ENCODE peak calls at places on chromosomes 7 and 10, in nine cellular contexts. E is brain microvascular endothelial cell, V is lung, L is SJSA1, N is stomach, Y is HL-60, C is GM12878, X is cardiac muscle cell, B is neural progenitor cell. O is an unnamed sample. For H3K27me3, the result is how much of the 10 kb centered on the place peaks cover.

GRCh38 chr10:102068216-102068615 is 3.1 kb downstream of the HPS6 start:
- DNase-seq in Y (no peak), C (no peak), E (no peak), X (peak), L (no peak), B (no peak), V (no peak), N (peak), O (peak)

GRCh38 chr7:101419831-101420230 is 57.2 kb downstream of the COL26A1 start:
- DNase-seq in Y (no peak), N (no peak), B (no peak), V (no peak), L (no peak), E (no peak), X (no peak), C (no peak), O (no peak)

GRCh38 chr7:140238778-140239652 is 62.2 kb upstream of the KDM7A start:
- DNase-seq in V (no peak), E (no peak), X (no peak), C (no peak), L (no peak), B (no peak), Y (no peak), N (peak), O (no peak)

GRCh38 chr10:95742529-95742884 is 13.5 kb upstream of the ENTPD1 start:
- DNase-seq in B (no peak), E (peak), N (peak), L (no peak), C (no peak), X (no peak), Y (no peak), V (no peak), O (no peak)

GRCh38 chr7:17402628-17403278 is 104.3 kb downstream of the AHR start:
- DNase-seq in V (no peak), X (no peak), C (peak), N (no peak), B (no peak), L (no peak), Y (no peak), E (no peak), O (no peak)

GRCh38 chr10:97169911-97170693 is 15.7 kb downstream of the SLIT1 start:
- DNase-seq in X (no peak), L (no peak), C (no peak), B (no peak), V (peak), Y (no peak), E (no peak), N (peak), O (peak)

GRCh38 chr10:77911535-77912123 is 14.9 kb downstream of the DLG5 start:
- DNase-seq in L (peak), V (no peak), X (no peak), N (no peak), B (no peak), Y (no peak), C (no peak), E (no peak), O (no peak)

GRCh38 chr10:67818323-67818722 is 19.7 kb downstream of the DNAJC12 start:
- DNase-seq in B (no peak), Y (no peak), V (no peak), C (no peak), E (peak), L (peak), N (no peak), X (no peak), O (no peak)

GRCh38 chr7:19262794-19263193 is 117.6 kb upstream of the FERD3L start:
- DNase-seq in E (no peak), N (no peak), X (no peak), V (no peak), Y (no peak), B (no peak), C (no peak), L (no peak), O (no peak)

GRCh38 chr7:82343-83155 is 109.8 kb upstream of the FAM20C start:
- DNase-seq in V (no peak), E (no peak), B (peak), N (peak), Y (no peak), X (no peak), C (no peak), L (no peak), O (no peak)

GRCh38 chr10:20855398-20856038 is 41.6 kb downstream of the NEBL start:
- DNase-seq in X (no peak), N (no peak), L (no peak), V (no peak), Y (peak), B (peak), E (no peak), C (no peak), O (no peak)

DNA sequence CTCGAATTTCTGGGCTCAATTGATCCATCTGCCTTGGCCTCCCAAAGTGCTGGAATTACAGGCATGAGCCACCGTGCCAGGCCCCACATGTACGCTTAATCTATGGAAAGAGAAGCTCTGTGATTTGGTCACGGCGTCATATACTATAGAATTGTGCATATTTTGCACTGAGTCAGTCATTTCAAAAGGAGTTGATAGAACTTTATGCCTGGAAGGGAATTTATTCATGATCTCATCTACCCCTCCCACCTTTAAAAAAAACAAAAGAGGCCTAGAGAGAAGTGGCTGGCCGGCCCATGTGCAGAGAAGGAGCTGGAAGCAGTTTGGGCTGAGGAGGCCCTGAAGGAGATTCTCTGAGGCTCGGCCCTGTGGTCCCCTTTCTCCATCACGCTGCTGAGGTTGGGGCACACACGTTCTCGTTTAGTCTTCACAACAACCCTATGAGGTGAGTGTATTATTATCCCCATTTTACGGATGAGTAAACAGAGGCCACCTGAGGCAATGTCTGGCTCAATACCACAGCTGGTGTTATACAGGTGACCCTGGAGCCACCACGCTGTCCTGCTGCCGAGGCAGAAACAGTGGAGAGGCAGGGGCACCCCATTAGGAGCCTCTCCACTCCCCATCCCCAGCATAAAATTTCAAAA is 47.2 kb upstream of the ZRANB1 start:
- DNase-seq in E (no peak), L (no peak), B (no peak), Y (no peak), V (no peak), C (no peak), X (no peak), N (no peak), O (no peak)
- H3K4me3 ChIP-seq in E (no peak), L (no peak), B (no peak), Y (no peak), V (no peak), C (no peak), X (no peak), N (no peak), O (no peak)

DNA sequence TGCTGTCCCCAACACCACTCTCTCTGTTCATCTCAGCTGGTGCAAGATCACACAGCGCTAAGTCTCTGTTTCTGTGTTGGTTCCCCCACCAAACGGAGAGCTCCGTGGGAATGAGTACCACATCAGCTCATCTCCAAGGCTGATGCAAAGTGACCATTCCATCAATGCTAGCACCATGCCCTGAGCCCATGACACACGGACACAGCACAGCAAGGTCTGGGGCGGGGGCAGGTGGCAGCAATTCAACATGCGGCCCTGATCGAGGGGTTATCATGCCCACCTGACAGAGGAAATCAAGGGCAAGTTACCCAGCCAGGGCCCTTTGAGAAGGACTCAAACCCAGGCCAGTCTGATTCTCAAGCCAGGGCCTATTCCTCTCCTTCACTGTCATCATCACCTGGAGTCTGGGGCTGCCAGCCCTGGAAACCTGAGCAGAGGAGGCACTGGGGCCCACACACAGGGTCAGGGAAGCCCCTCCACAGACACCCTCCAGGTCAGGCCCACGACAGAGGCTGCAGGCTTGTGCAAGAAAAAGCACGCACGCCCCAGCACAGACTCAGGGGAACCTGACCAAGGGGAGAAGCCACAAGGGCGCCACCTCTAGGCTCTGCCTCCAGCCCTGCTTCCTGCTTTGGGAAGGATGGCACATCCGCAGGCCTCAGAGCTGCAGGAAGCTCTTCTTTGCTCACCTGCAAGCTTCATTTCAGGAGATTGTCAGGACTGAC is 74.8 kb downstream of the GRID1 start:
- DNase-seq in B (peak), L (no peak), X (peak), N (peak), C (no peak), V (peak), Y (no peak), E (no peak), O (no peak)
- H3K27ac ChIP-seq in B (no peak), L (no peak), X (no peak), N (no peak), C (no peak), V (no peak), Y (no peak), E (no peak), O (no peak)

DNA sequence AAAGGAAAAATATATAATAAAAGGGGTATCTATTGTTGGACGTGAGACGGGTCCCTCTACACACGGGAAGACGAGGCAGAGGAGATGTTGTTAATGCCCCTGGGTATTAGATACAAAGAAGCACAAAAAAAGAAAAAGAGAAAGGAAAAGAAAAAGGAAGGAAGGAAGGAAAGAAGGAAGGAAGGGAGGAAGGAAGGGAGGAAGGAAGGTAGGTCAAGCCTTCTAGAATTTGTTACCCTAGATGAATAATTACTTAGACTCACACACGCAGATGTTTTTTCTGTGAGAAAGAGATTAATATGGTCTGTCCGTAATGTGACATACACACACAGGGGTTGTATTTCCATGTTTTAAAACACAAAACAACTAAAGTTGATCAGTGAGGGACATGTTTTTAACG is 292.3 kb upstream of the NFE2L3 start:
- DNase-seq in Y (no peak), N (no peak), X (no peak), C (no peak), E (no peak), B (no peak), L (no peak), V (no peak), O (no peak)
- H3K27me3 ChIP-seq in Y (under half), N (half or more), X (under half), C (under half), E (under half), B (half or more), L (under half), V (under half), O (under half)

GRCh38 chr7:39753823-39754325 is 130.5 kb downstream of the RALA start:
- DNase-seq in N (no peak), L (no peak), E (no peak), Y (no peak), C (no peak), B (no peak), X (no peak), V (no peak), O (no peak)
- H3K4me3 ChIP-seq in N (no peak), L (peak), E (no peak), Y (no peak), C (no peak), B (no peak), X (no peak), V (no peak), O (no peak)

GRCh38 chr7:108246227-108246837 is 116.2 kb upstream of the LAMB4 start:
- DNase-seq in V (peak), E (peak), N (peak), L (peak), Y (no peak), B (peak), C (peak), X (peak), O (no peak)

GRCh38 chr7:108249458-108249857 is 119.3 kb upstream of the LAMB4 start:
- DNase-seq in Y (no peak), X (no peak), B (no peak), E (no peak), N (no peak), L (no peak), C (no peak), V (no peak), O (no peak)

GRCh38 chr7:108248821-108249220 is 118.7 kb upstream of the LAMB4 start:
- DNase-seq in C (no peak), N (no peak), Y (no peak), B (no peak), X (no peak), V (no peak), L (no peak), E (no peak), O (no peak)

GRCh38 chr7:108248418-108248817 is 118.3 kb upstream of the LAMB4 start:
- DNase-seq in N (no peak), E (no peak), B (no peak), X (no peak), V (no peak), C (no peak), Y (no peak), L (no peak), O (no peak)

DNA sequence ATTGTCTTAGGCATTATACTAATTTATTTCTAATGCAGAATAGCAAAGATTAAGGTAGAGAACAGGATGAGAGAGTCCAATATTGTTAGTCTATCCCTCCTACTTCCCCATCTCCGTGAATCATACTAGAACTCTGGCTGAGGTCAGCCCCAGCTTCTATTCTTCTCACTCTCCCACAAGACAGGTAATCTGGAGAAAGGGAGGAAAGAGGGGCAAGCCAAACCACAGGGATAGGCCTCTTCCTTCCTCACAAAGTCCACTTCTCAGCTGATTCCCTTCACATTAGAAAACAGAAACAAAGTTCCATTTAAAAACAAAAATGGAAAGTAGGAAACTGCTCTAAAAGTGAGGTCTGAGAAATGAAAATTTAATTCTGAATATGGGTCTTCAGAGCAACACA is 117.5 kb upstream of the LAMB4 start:
- DNase-seq in N (no peak), E (no peak), V (no peak), B (no peak), L (no peak), C (no peak), X (no peak), Y (no peak), O (no peak)
- H3K27ac ChIP-seq in N (no peak), E (no peak), V (no peak), B (no peak), L (no peak), C (no peak), X (no peak), Y (no peak), O (no peak)

GRCh38 chr10:71780722-71781121 is 7.4 kb upstream of the VSIR start:
- DNase-seq in B (no peak), E (no peak), V (no peak), X (no peak), Y (no peak), N (no peak), C (no peak), L (no peak), O (no peak)

GRCh38 chr10:71778071-71778470 is 4.8 kb upstream of the VSIR start:
- DNase-seq in Y (no peak), L (no peak), C (no peak), B (no peak), N (no peak), X (no peak), V (no peak), E (no peak), O (no peak)

GRCh38 chr10:71782221-71782916 is 9.0 kb upstream of the VSIR start:
- DNase-seq in Y (no peak), L (no peak), B (no peak), V (no peak), N (no peak), E (no peak), C (no peak), X (no peak), O (no peak)

GRCh38 chr10:71779641-71780040 is 6.3 kb upstream of the VSIR start:
- DNase-seq in C (no peak), V (no peak), X (no peak), N (no peak), Y (no peak), L (no peak), B (no peak), E (no peak), O (no peak)

DNA sequence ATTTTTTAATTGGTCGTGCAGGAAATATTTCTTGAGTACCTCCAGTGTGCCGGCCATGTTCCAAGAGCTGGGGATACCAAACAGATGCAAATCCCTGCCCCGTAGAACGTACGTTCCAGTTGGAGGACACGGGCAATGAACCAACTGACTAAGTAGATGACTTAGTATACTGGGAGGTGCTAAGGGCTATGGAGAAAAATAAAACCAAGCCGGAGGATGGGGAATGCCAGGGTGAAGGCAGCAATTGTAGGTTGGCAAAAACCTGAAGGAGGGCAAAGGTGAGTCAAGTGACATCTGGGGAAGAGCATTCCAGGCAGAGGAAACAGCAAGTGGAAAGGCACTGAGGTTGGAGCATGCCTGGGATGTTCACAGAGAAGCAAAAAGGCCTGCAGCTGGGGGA is 6.8 kb upstream of the VSIR start:
- DNase-seq in N (no peak), V (no peak), L (no peak), X (no peak), C (no peak), Y (no peak), E (no peak), B (no peak), O (no peak)
- H3K27me3 ChIP-seq in N (under half), V (under half), L (under half), X (under half), C (under half), Y (under half), E (under half), B (under half), O (under half)

GRCh38 chr7:134527979-134528371 is 608 bp downstream of the AKR1B10 start:
- DNase-seq in E (peak), C (no peak), B (peak), V (no peak), X (peak), L (no peak), Y (no peak), N (no peak), O (no peak)
- H3K4me3 ChIP-seq in E (no peak), C (no peak), B (no peak), V (no peak), X (no peak), L (no peak), Y (no peak), N (peak), O (no peak)

O was measured in heart right ventricle.